ENCODE peak calls at places on chromosomes 11 and 22, in nine cellular contexts. G is breast epithelium, F is transverse colon, I is HCT116, S is AG04450, W is Caco-2, U is right lobe of liver, E is endothelial cell, O is fibroblast of lung. Q is an unnamed sample.

GRCh38 chr11:12675951-12676711 is 1.9 kb downstream of the TEAD1 start:
- DNase-seq in G (no peak), F (no peak), I (no peak), S (no peak), W (no peak), U (no peak), E (no peak), O (peak; percentile 66), Q (no peak)

GRCh38 chr22:35102663-35103062 is 36.7 kb downstream of the ISX start:
- DNase-seq in G (no peak), F (peak; percentile 71), I (no peak), S (no peak), W (peak; percentile 49), U (no peak), E (no peak), O (peak; percentile 1), Q (no peak)

GRCh38 chr11:1291295-1292017 is 18.0 kb downstream of the TOLLIP start:
- DNase-seq in G (peak; percentile 42), F (peak; percentile 4), I (no peak), S (no peak), W (peak; percentile 17), U (no peak), E (no peak), O (no peak), Q (no peak)

GRCh38 chr22:23520875-23521441 is 59.1 kb downstream of the IGLL1 start:
- DNase-seq in G (no peak), F (no peak), I (no peak), S (no peak), W (peak; percentile 63), U (peak; percentile 53), E (no peak), O (peak; percentile 43), Q (no peak)

GRCh38 chr11:82979824-82980223 is 78.3 kb downstream of the DDIAS start:
- DNase-seq in G (no peak), F (no peak), I (no peak), S (no peak), W (no peak), U (no peak), E (no peak), O (no peak), Q (no peak)

GRCh38 chr11:66676931-66677598 is 622 bp downstream of the RBM4B start:
- DNase-seq in G (peak; percentile 35), F (no peak), I (no peak), S (no peak), W (no peak), U (no peak), E (no peak), O (peak; percentile 19), Q (no peak)

GRCh38 chr11:876550-876949 is 33.9 kb downstream of the TSPAN4 start:
- DNase-seq in G (peak; percentile 61), F (no peak), I (no peak), S (no peak), W (no peak), U (peak; percentile 87), E (no peak), O (no peak), Q (no peak)

GRCh38 chr11:131295986-131296385 is 74.4 kb upstream of the NTM start:
- DNase-seq in G (no peak), F (no peak), I (no peak), S (no peak), W (no peak), U (no peak), E (no peak), O (no peak), Q (no peak)

GRCh38 chr11:44104472-44105294 is 9.2 kb downstream of the EXT2 start:
- DNase-seq in G (no peak), F (no peak), I (no peak), S (no peak), W (no peak), U (no peak), E (peak; percentile 17), O (no peak), Q (no peak)

GRCh38 chr22:23092217-23092955 is 22.1 kb downstream of the GNAZ start:
- DNase-seq in G (no peak), F (no peak), I (no peak), S (no peak), W (no peak), U (no peak), E (no peak), O (no peak), Q (no peak)

GRCh38 chr11:82899957-82900276 is 313 bp downstream of the PRCP start:
- DNase-seq in G (no peak), F (no peak), I (no peak), S (no peak), W (no peak), U (no peak), E (no peak), O (peak; percentile 6), Q (no peak)

GRCh38 chr11:72652871-72653615 is 21.2 kb downstream of the PDE2A start:
- DNase-seq in G (no peak), F (no peak), I (no peak), S (no peak), W (no peak), U (no peak), E (no peak), O (no peak), Q (no peak)

GRCh38 chr22:46596032-46596441 is 24.1 kb upstream of the GRAMD4 start:
- DNase-seq in G (no peak), F (no peak), I (no peak), S (no peak), W (no peak), U (no peak), E (no peak), O (peak; percentile 40), Q (no peak)

GRCh38 chr11:59865031-59865430 is 1.3 kb downstream of the TCN1 start:
- DNase-seq in G (no peak), F (no peak), I (peak; percentile 48), S (no peak), W (no peak), U (no peak), E (no peak), O (peak; percentile 78), Q (no peak)

GRCh38 chr22:37609240-37610152 is 862 bp downstream of the GGA1 start:
- DNase-seq in G (no peak), F (no peak), I (no peak), S (no peak), W (no peak), U (no peak), E (no peak), O (peak; percentile 28), Q (no peak)

GRCh38 chr11:10911907-10912306 is 54.1 kb upstream of the ZBED5 start:
- DNase-seq in G (no peak), F (no peak), I (no peak), S (no peak), W (no peak), U (no peak), E (no peak), O (no peak), Q (no peak)

GRCh38 chr11:74373382-74373781 is 24.9 kb downstream of the PGM2L1 start:
- DNase-seq in G (no peak), F (no peak), I (no peak), S (no peak), W (no peak), U (no peak), E (no peak), O (peak; percentile 43), Q (no peak)

GRCh38 chr11:120590472-120590871 is 78.9 kb downstream of the GRIK4 start:
- DNase-seq in G (no peak), F (no peak), I (no peak), S (no peak), W (no peak), U (no peak), E (no peak), O (peak; percentile 65), Q (no peak)

GRCh38 chr11:78664606-78665005 is 89.9 kb upstream of the NARS2 start:
- DNase-seq in G (no peak), F (no peak), I (no peak), S (no peak), W (no peak), U (no peak), E (no peak), O (no peak), Q (peak; percentile 27)

GRCh38 chr11:30150425-30150824 is 80.4 kb upstream of the FSHB start:
- DNase-seq in G (no peak), F (no peak), I (no peak), S (no peak), W (no peak), U (no peak), E (no peak), O (no peak), Q (no peak)

GRCh38 chr11:30147293-30147692 is 83.5 kb upstream of the FSHB start:
- DNase-seq in G (no peak), F (no peak), I (no peak), S (no peak), W (no peak), U (no peak), E (no peak), O (no peak), Q (no peak)

GRCh38 chr11:30153008-30153407 is 77.8 kb upstream of the FSHB start:
- DNase-seq in G (no peak), F (no peak), I (no peak), S (no peak), W (no peak), U (no peak), E (no peak), O (no peak), Q (no peak)

GRCh38 chr11:30155428-30155827 is 75.4 kb upstream of the FSHB start:
- DNase-seq in G (no peak), F (no peak), I (no peak), S (no peak), W (no peak), U (no peak), E (no peak), O (peak; percentile 12), Q (no peak)

GRCh38 chr11:30149998-30150397 is 80.8 kb upstream of the FSHB start:
- DNase-seq in G (no peak), F (no peak), I (no peak), S (no peak), W (no peak), U (no peak), E (no peak), O (no peak), Q (no peak)
- TF ChIP-seq CTCF in G (no peak), F (no peak), I (no peak), S (no peak), W (no peak), U (no peak), E (no peak), O (no peak), Q (no peak)

GRCh38 chr11:119519796-119520195 is 96.8 kb upstream of the THY1 start:
- DNase-seq in G (no peak), F (no peak), I (no peak), S (no peak), W (no peak), U (no peak), E (no peak), O (no peak), Q (no peak)
- TF ChIP-seq CTCF in G (no peak), F (no peak), I (no peak), S (no peak), W (no peak), U (no peak), E (no peak), O (no peak), Q (no peak)

GRCh38 chr22:50206599-50206998 is 5.8 kb downstream of the SELENOO start:
- DNase-seq in G (no peak), F (peak; percentile 29), I (no peak), S (no peak), W (no peak), U (peak; percentile 96), E (peak; percentile 59), O (peak; percentile 35), Q (no peak)
- TF ChIP-seq CTCF in G (no peak), F (peak; percentile 25), I (no peak), S (peak; percentile 54), W (peak; percentile 49), U (peak; percentile 53), E (peak; percentile 66), O (peak; percentile 39), Q (peak; percentile 56)

GRCh38 chr22:43743131-43743530 is 69.0 kb downstream of the EFCAB6 start:
- DNase-seq in G (no peak), F (no peak), I (no peak), S (no peak), W (no peak), U (no peak), E (peak; percentile 70), O (no peak), Q (no peak)
- TF ChIP-seq CTCF in G (no peak), F (no peak), I (no peak), S (no peak), W (no peak), U (no peak), E (peak; percentile 50), O (no peak), Q (peak; percentile 22)